ENCODE peak calls at places on chromosomes 6 and 20, in nine cellular contexts. I is MM.1S, U is Peyer's patch, K is ascending aorta, J is adrenal gland, D is suprapubic skin, N is right lobe of liver, F is endodermal cell, H is prostate gland. R is an unnamed sample. For H3K4me1 and H3K9me3, the result is how much of the 10 kb centered on the place peaks cover.

GRCh38 chr6:52333840-52334200 is 28.1 kb upstream of the PAQR8 start:
- DNase-seq in I (no peak), U (no peak), K (no peak), J (no peak), D (no peak), N (no peak), F (no peak), H (no peak), R (no peak)

GRCh38 chr6:149964243-149965190 is 774 bp downstream of the ULBP1 start:
- DNase-seq in I (no peak), U (no peak), K (no peak), J (peak), D (peak), N (no peak), F (peak), H (no peak), R (no peak)

GRCh38 chr6:157716553-157716952 is 106.5 kb upstream of the SNX9 start:
- DNase-seq in I (no peak), U (no peak), K (no peak), J (no peak), D (no peak), N (no peak), F (no peak), H (no peak), R (no peak)

GRCh38 chr6:112360498-112360897 is 13.4 kb downstream of the RFPL4B start:
- DNase-seq in I (no peak), U (no peak), K (no peak), J (no peak), D (no peak), N (no peak), F (no peak), H (no peak), R (no peak)

GRCh38 chr20:19017104-19017690 is 195.2 kb upstream of the SLC24A3 start:
- DNase-seq in I (no peak), U (no peak), K (no peak), J (no peak), D (no peak), N (no peak), F (peak), H (no peak), R (no peak)

GRCh38 chr6:7200598-7201443 is 93.1 kb downstream of the RREB1 start:
- DNase-seq in I (peak), U (no peak), K (no peak), J (no peak), D (no peak), N (peak), F (no peak), H (peak), R (no peak)

GRCh38 chr6:109595998-109596397 is 95.0 kb downstream of the AK9 start:
- DNase-seq in I (peak), U (no peak), K (no peak), J (no peak), D (no peak), N (no peak), F (peak), H (no peak), R (no peak)

GRCh38 chr6:84652356-84653026 is 111.9 kb downstream of the TBX18 start:
- DNase-seq in I (no peak), U (no peak), K (no peak), J (no peak), D (no peak), N (no peak), F (no peak), H (no peak), R (no peak)

GRCh38 chr20:2585811-2586210 is 49.4 kb downstream of the TMC2 start:
- DNase-seq in I (no peak), U (no peak), K (no peak), J (no peak), D (no peak), N (no peak), F (no peak), H (no peak), R (no peak)

GRCh38 chr20:41049451-41049850 is 20.8 kb downstream of the TOP1 start:
- DNase-seq in I (no peak), U (no peak), K (no peak), J (no peak), D (no peak), N (no peak), F (no peak), H (no peak), R (no peak)

GRCh38 chr20:62020935-62021701 is 44.6 kb downstream of the TAF4 start:
- DNase-seq in I (no peak), U (no peak), K (peak), J (no peak), D (no peak), N (peak), F (no peak), H (no peak), R (peak)

GRCh38 chr20:61725145-61725544 is 340.5 kb downstream of the TAF4 start:
- DNase-seq in I (no peak), U (no peak), K (no peak), J (no peak), D (no peak), N (no peak), F (no peak), H (no peak), R (no peak)

GRCh38 chr6:129889580-129889979 is 28.5 kb upstream of the TMEM244 start:
- DNase-seq in I (no peak), U (no peak), K (no peak), J (no peak), D (no peak), N (no peak), F (no peak), H (no peak), R (no peak)

GRCh38 chr6:140858381-140858971 is 1274.2 kb upstream of the GJE1 start:
- DNase-seq in I (no peak), U (no peak), K (no peak), J (no peak), D (no peak), N (no peak), F (no peak), H (no peak), R (no peak)

GRCh38 chr20:54137115-54137514 is 36.7 kb downstream of the CYP24A1 start:
- DNase-seq in I (no peak), U (no peak), K (no peak), J (no peak), D (no peak), N (no peak), F (no peak), H (no peak), R (no peak)

GRCh38 chr20:9332783-9333482 is 181.5 kb upstream of the LAMP5 start:
- DNase-seq in I (no peak), U (no peak), K (no peak), J (no peak), D (no peak), N (no peak), F (no peak), H (no peak), R (no peak)

GRCh38 chr6:152143359-152143758 is 335.9 kb downstream of the ESR1 start:
- DNase-seq in I (no peak), U (no peak), K (no peak), J (no peak), D (no peak), N (no peak), F (no peak), H (no peak), R (no peak)

DNA sequence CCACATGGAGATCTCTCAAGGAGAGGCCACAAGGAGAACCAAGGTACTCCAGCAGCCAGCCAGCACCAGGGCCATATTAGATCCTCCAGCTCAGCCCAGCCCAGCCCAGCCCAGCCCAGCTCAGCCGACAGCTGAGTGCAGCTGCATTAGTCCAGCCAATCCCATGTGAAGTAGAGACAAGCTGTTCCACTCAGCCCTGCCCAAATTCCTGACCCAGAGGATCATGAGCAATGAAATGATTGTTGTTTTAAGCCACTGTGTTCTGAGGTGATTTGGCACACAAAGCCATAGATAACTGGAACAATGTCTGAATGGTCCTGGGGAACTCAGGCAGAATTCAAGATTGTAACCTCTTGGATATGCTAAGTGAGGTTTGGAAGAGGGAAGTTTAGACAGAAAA is 59.5 kb upstream of the BMP2 start:
- DNase-seq in I (no peak), U (peak), K (peak), J (no peak), D (no peak), N (peak), F (peak), H (peak), R (no peak)
- H3K4me1 ChIP-seq in I (under half), U (under half), K (under half), J (under half), D (under half), N (under half), F (under half), H (under half), R (under half)

DNA sequence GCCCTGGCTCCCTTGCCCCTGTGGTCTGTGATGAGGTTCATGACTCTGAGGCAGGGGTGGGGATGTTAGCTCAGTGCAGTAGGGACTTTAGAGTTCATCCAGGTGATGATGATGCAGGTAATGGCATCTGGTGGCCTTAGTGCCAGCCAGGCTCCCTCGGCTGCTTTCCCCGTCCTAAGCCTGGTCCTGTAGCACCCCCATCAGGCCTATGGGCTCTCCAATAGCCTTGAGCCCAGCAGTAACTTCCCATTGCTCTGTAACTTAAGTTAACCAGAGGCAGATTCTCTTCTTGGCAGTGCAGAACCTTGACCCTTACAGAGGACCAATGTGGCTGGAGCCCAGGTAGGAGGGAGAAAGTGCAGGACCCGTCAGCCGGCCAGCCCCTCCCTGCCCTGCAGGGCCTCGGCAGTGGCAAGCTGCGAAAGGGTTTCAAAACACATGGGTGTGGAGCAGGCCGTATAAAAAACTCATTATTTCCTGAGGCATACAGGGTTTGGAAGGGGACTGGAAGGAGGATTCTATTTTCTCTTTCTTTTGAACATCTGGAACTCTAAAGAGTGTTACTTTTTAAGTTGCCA is 406.9 kb downstream of the CDH26 start:
- DNase-seq in I (no peak), U (no peak), K (no peak), J (no peak), D (no peak), N (no peak), F (peak), H (no peak), R (no peak)
- TF ChIP-seq CTCF in I (no peak), U (no peak), K (no peak), J (no peak), D (no peak), N (no peak), F (peak), H (peak), R (no peak)

GRCh38 chr20:55205684-55206083 is 730.3 kb downstream of the DOK5 start:
- DNase-seq in I (no peak), U (no peak), K (no peak), J (no peak), D (no peak), N (no peak), F (no peak), H (no peak), R (no peak)
- H3K9me3 ChIP-seq in I (under half), U (under half), K (under half), J (under half), D (under half), N (under half), F (under half), H (under half), R (under half)

GRCh38 chr6:41941280-41942044 is at the start of gene CCND3:
- DNase-seq in I (peak), U (peak), K (peak), J (peak), D (peak), N (peak), F (peak), H (peak), R (peak)

GRCh38 chr6:41939091-41939847 is 2.3 kb downstream of the CCND3 start:
- DNase-seq in I (no peak), U (no peak), K (peak), J (peak), D (no peak), N (peak), F (peak), H (no peak), R (peak)

GRCh38 chr6:41942045-41942851 is 640 bp upstream of the CCND3 start:
- DNase-seq in I (no peak), U (no peak), K (no peak), J (peak), D (no peak), N (no peak), F (no peak), H (no peak), R (no peak)

GRCh38 chr6:41939848-41940758 is 1.5 kb downstream of the CCND3 start:
- DNase-seq in I (no peak), U (peak), K (no peak), J (peak), D (no peak), N (peak), F (peak), H (no peak), R (peak)

GRCh38 chr6:41940759-41941279 is 789 bp downstream of the CCND3 start:
- DNase-seq in I (no peak), U (peak), K (no peak), J (peak), D (no peak), N (peak), F (peak), H (no peak), R (peak)
- H3K4me1 ChIP-seq in I (under half), U (under half), K (under half), J (under half), D (half or more), N (under half), F (under half), H (under half), R (under half)

DNA sequence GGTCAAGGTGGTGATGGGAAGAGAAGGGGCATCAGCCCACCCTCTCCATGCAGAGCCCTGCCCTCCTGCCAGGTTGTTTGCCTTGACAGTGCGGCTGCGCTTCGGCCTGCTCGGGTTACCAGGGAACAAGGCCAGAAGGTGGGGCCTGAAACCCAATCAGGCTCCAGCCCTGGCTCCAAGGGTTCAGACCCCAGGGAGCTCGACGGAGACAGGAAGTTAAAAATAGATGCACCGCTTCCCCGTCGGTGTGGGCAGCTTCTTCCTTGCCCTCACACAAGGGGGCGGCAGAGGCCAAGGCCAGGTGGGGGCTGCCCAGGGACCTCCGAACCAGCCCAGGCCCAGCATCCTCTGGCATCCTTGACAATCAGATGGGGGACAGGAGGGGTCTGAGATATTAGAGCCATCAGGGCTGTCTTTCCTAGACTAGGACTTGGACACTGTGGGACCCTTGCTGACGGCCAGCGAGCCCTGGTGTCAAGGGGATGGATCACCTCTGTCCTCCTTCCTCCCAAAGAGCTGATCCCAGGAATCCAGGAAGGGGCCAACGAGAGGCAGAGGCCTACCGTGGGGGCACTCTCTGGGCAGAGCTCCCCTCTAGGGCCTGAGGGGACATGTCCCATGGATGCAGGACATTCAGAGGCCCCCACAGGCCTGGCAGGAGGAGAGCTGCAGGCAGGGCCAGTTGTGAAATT is 65.2 kb downstream of the RIPOR3 start:
- DNase-seq in I (no peak), U (no peak), K (peak), J (no peak), D (no peak), N (no peak), F (peak), H (no peak), R (peak)
- TF ChIP-seq CTCF in I (no peak), U (peak), K (peak), J (peak), D (no peak), N (peak), F (peak), H (peak), R (peak)

R was measured in uterus.